ENCODE peak calls at places on chromosomes 6 and 20, in eight cellular contexts. One of them, this sample, is unnamed.
A peak's percentile ranks its signal among the peaks of the same experiment; 100 is the strongest.

GRCh38 chr20:46199198-46199597 is 81.1 kb downstream of the CD40 start:
- DNase-seq in stimulated activated CD8-positive, alpha-beta memory T cell treated with anti-CD3 and anti-CD28 coated beads, Interleukin-4, amount 100 ng/mL, for 24 hours: no peak
- DNase-seq in HFF-Myc: no peak
- DNase-seq in ELF-1: peak; percentile 75
- DNase-seq in psoas muscle: no peak
- DNase-seq in heart right ventricle: no peak
- DNase-seq in RPMI8226: no peak
- DNase-seq in IMR-90: no peak
- DNase-seq in this sample: no peak

GRCh38 chr20:58192567-58192966 is 35.9 kb downstream of the ANKRD60 start:
- DNase-seq in stimulated activated CD8-positive, alpha-beta memory T cell treated with anti-CD3 and anti-CD28 coated beads, Interleukin-4, amount 100 ng/mL, for 24 hours: peak; percentile 12
- DNase-seq in HFF-Myc: no peak
- DNase-seq in ELF-1: peak; percentile 44
- DNase-seq in psoas muscle: no peak
- DNase-seq in heart right ventricle: no peak
- DNase-seq in RPMI8226: no peak
- DNase-seq in IMR-90: no peak
- DNase-seq in this sample: no peak

GRCh38 chr6:149001422-149001821 is 254.6 kb downstream of the UST start:
- DNase-seq in stimulated activated CD8-positive, alpha-beta memory T cell treated with anti-CD3 and anti-CD28 coated beads, Interleukin-4, amount 100 ng/mL, for 24 hours: no peak
- DNase-seq in HFF-Myc: no peak
- DNase-seq in ELF-1: no peak
- DNase-seq in psoas muscle: no peak
- DNase-seq in heart right ventricle: no peak
- DNase-seq in RPMI8226: no peak
- DNase-seq in IMR-90: no peak
- DNase-seq in this sample: no peak

GRCh38 chr20:34096699-34097420 is 15.2 kb downstream of the EIF2S2 start:
- DNase-seq in stimulated activated CD8-positive, alpha-beta memory T cell treated with anti-CD3 and anti-CD28 coated beads, Interleukin-4, amount 100 ng/mL, for 24 hours: no peak
- DNase-seq in HFF-Myc: no peak
- DNase-seq in ELF-1: no peak
- DNase-seq in psoas muscle: no peak
- DNase-seq in heart right ventricle: no peak
- DNase-seq in RPMI8226: no peak
- DNase-seq in IMR-90: peak; percentile 86
- DNase-seq in this sample: no peak

GRCh38 chr6:92589970-92590369 is 829.4 kb downstream of the EPHA7 start:
- DNase-seq in stimulated activated CD8-positive, alpha-beta memory T cell treated with anti-CD3 and anti-CD28 coated beads, Interleukin-4, amount 100 ng/mL, for 24 hours: no peak
- DNase-seq in HFF-Myc: no peak
- DNase-seq in ELF-1: no peak
- DNase-seq in psoas muscle: no peak
- DNase-seq in heart right ventricle: no peak
- DNase-seq in RPMI8226: no peak
- DNase-seq in IMR-90: peak; percentile 0
- DNase-seq in this sample: no peak

GRCh38 chr6:138396709-138397108 is 7.3 kb upstream of the HEBP2 start:
- DNase-seq in stimulated activated CD8-positive, alpha-beta memory T cell treated with anti-CD3 and anti-CD28 coated beads, Interleukin-4, amount 100 ng/mL, for 24 hours: no peak
- DNase-seq in HFF-Myc: no peak
- DNase-seq in ELF-1: no peak
- DNase-seq in psoas muscle: no peak
- DNase-seq in heart right ventricle: no peak
- DNase-seq in RPMI8226: no peak
- DNase-seq in IMR-90: no peak
- DNase-seq in this sample: no peak

GRCh38 chr6:43271103-43271815 is 26.8 kb upstream of the SLC22A7 start:
- DNase-seq in stimulated activated CD8-positive, alpha-beta memory T cell treated with anti-CD3 and anti-CD28 coated beads, Interleukin-4, amount 100 ng/mL, for 24 hours: no peak
- DNase-seq in HFF-Myc: no peak
- DNase-seq in ELF-1: no peak
- DNase-seq in psoas muscle: no peak
- DNase-seq in heart right ventricle: no peak
- DNase-seq in RPMI8226: no peak
- DNase-seq in IMR-90: no peak
- DNase-seq in this sample: no peak

GRCh38 chr6:137547601-137548000 is 53.4 kb upstream of the OLIG3 start:
- DNase-seq in stimulated activated CD8-positive, alpha-beta memory T cell treated with anti-CD3 and anti-CD28 coated beads, Interleukin-4, amount 100 ng/mL, for 24 hours: no peak
- DNase-seq in HFF-Myc: no peak
- DNase-seq in ELF-1: no peak
- DNase-seq in psoas muscle: no peak
- DNase-seq in heart right ventricle: no peak
- DNase-seq in RPMI8226: no peak
- DNase-seq in IMR-90: no peak
- DNase-seq in this sample: no peak

GRCh38 chr20:38134427-38135281 is 30.4 kb downstream of the TGM2 start:
- DNase-seq in stimulated activated CD8-positive, alpha-beta memory T cell treated with anti-CD3 and anti-CD28 coated beads, Interleukin-4, amount 100 ng/mL, for 24 hours: no peak
- DNase-seq in HFF-Myc: no peak
- DNase-seq in ELF-1: peak; percentile 84
- DNase-seq in psoas muscle: no peak
- DNase-seq in heart right ventricle: no peak
- DNase-seq in RPMI8226: no peak
- DNase-seq in IMR-90: peak; percentile 64
- DNase-seq in this sample: no peak

GRCh38 chr6:135739288-135739687 is 112.2 kb upstream of the PDE7B start:
- DNase-seq in stimulated activated CD8-positive, alpha-beta memory T cell treated with anti-CD3 and anti-CD28 coated beads, Interleukin-4, amount 100 ng/mL, for 24 hours: no peak
- DNase-seq in HFF-Myc: no peak
- DNase-seq in ELF-1: no peak
- DNase-seq in psoas muscle: no peak
- DNase-seq in heart right ventricle: no peak
- DNase-seq in RPMI8226: no peak
- DNase-seq in IMR-90: peak; percentile 95
- DNase-seq in this sample: no peak

GRCh38 chr6:16757332-16757731 is 3.9 kb downstream of the ATXN1 start:
- DNase-seq in stimulated activated CD8-positive, alpha-beta memory T cell treated with anti-CD3 and anti-CD28 coated beads, Interleukin-4, amount 100 ng/mL, for 24 hours: no peak
- DNase-seq in HFF-Myc: no peak
- DNase-seq in ELF-1: no peak
- DNase-seq in psoas muscle: no peak
- DNase-seq in heart right ventricle: no peak
- DNase-seq in RPMI8226: no peak
- DNase-seq in IMR-90: no peak
- DNase-seq in this sample: no peak

GRCh38 chr6:114249522-114249921 is 93.3 kb downstream of the HS3ST5 start:
- DNase-seq in stimulated activated CD8-positive, alpha-beta memory T cell treated with anti-CD3 and anti-CD28 coated beads, Interleukin-4, amount 100 ng/mL, for 24 hours: no peak
- DNase-seq in HFF-Myc: no peak
- DNase-seq in ELF-1: no peak
- DNase-seq in psoas muscle: no peak
- DNase-seq in heart right ventricle: no peak
- DNase-seq in RPMI8226: no peak
- DNase-seq in IMR-90: no peak
- DNase-seq in this sample: no peak

GRCh38 chr6:31970604-31971271 is 1.2 kb downstream of the DXO start:
- DNase-seq in stimulated activated CD8-positive, alpha-beta memory T cell treated with anti-CD3 and anti-CD28 coated beads, Interleukin-4, amount 100 ng/mL, for 24 hours: no peak
- DNase-seq in HFF-Myc: no peak
- DNase-seq in ELF-1: no peak
- DNase-seq in psoas muscle: no peak
- DNase-seq in heart right ventricle: no peak
- DNase-seq in RPMI8226: no peak
- DNase-seq in IMR-90: no peak
- DNase-seq in this sample: no peak

GRCh38 chr6:7818480-7819165 is 92.0 kb downstream of the TXNDC5 start:
- DNase-seq in stimulated activated CD8-positive, alpha-beta memory T cell treated with anti-CD3 and anti-CD28 coated beads, Interleukin-4, amount 100 ng/mL, for 24 hours: no peak
- DNase-seq in HFF-Myc: no peak
- DNase-seq in ELF-1: no peak
- DNase-seq in psoas muscle: peak; percentile 37
- DNase-seq in heart right ventricle: peak; percentile 8
- DNase-seq in RPMI8226: no peak
- DNase-seq in IMR-90: no peak
- DNase-seq in this sample: no peak

GRCh38 chr20:20530428-20531151 is 162.7 kb downstream of the INSM1 start:
- DNase-seq in stimulated activated CD8-positive, alpha-beta memory T cell treated with anti-CD3 and anti-CD28 coated beads, Interleukin-4, amount 100 ng/mL, for 24 hours: no peak
- DNase-seq in HFF-Myc: no peak
- DNase-seq in ELF-1: no peak
- DNase-seq in psoas muscle: no peak
- DNase-seq in heart right ventricle: no peak
- DNase-seq in RPMI8226: no peak
- DNase-seq in IMR-90: no peak
- DNase-seq in this sample: no peak

GRCh38 chr6:125099211-125100017 is 54.2 kb upstream of the TPD52L1 start:
- DNase-seq in stimulated activated CD8-positive, alpha-beta memory T cell treated with anti-CD3 and anti-CD28 coated beads, Interleukin-4, amount 100 ng/mL, for 24 hours: no peak
- DNase-seq in HFF-Myc: peak; percentile 20
- DNase-seq in ELF-1: peak; percentile 86
- DNase-seq in psoas muscle: peak; percentile 57
- DNase-seq in heart right ventricle: peak; percentile 58
- DNase-seq in RPMI8226: peak; percentile 19
- DNase-seq in IMR-90: peak; percentile 50
- DNase-seq in this sample: no peak

GRCh38 chr6:126033696-126034095 is 47.4 kb downstream of the TRMT11 start:
- DNase-seq in stimulated activated CD8-positive, alpha-beta memory T cell treated with anti-CD3 and anti-CD28 coated beads, Interleukin-4, amount 100 ng/mL, for 24 hours: no peak
- DNase-seq in HFF-Myc: peak; percentile 82
- DNase-seq in ELF-1: peak; percentile 32
- DNase-seq in psoas muscle: no peak
- DNase-seq in heart right ventricle: peak; percentile 56
- DNase-seq in RPMI8226: peak; percentile 6
- DNase-seq in IMR-90: peak; percentile 91
- DNase-seq in this sample: no peak

GRCh38 chr6:42404494-42404893 is 47.2 kb downstream of the TRERF1 start:
- DNase-seq in stimulated activated CD8-positive, alpha-beta memory T cell treated with anti-CD3 and anti-CD28 coated beads, Interleukin-4, amount 100 ng/mL, for 24 hours: peak; percentile 22
- DNase-seq in HFF-Myc: peak; percentile 52
- DNase-seq in ELF-1: peak; percentile 93
- DNase-seq in psoas muscle: peak; percentile 27
- DNase-seq in heart right ventricle: peak; percentile 22
- DNase-seq in RPMI8226: no peak
- DNase-seq in IMR-90: peak; percentile 68
- DNase-seq in this sample: no peak

GRCh38 chr20:46552460-46553420 is 2.3 kb upstream of the OCSTAMP start:
- DNase-seq in stimulated activated CD8-positive, alpha-beta memory T cell treated with anti-CD3 and anti-CD28 coated beads, Interleukin-4, amount 100 ng/mL, for 24 hours: no peak
- DNase-seq in HFF-Myc: no peak
- DNase-seq in ELF-1: no peak
- DNase-seq in psoas muscle: no peak
- DNase-seq in heart right ventricle: no peak
- DNase-seq in RPMI8226: peak; percentile 69
- DNase-seq in IMR-90: no peak
- DNase-seq in this sample: no peak

GRCh38 chr20:8809107-8809953 is 259.6 kb upstream of the PLCB4 start:
- DNase-seq in stimulated activated CD8-positive, alpha-beta memory T cell treated with anti-CD3 and anti-CD28 coated beads, Interleukin-4, amount 100 ng/mL, for 24 hours: no peak
- DNase-seq in HFF-Myc: no peak
- DNase-seq in ELF-1: no peak
- DNase-seq in psoas muscle: no peak
- DNase-seq in heart right ventricle: no peak
- DNase-seq in RPMI8226: no peak
- DNase-seq in IMR-90: no peak
- DNase-seq in this sample: no peak

GRCh38 chr6:108113557-108114519 is 39.3 kb upstream of the OSTM1 start:
- DNase-seq in stimulated activated CD8-positive, alpha-beta memory T cell treated with anti-CD3 and anti-CD28 coated beads, Interleukin-4, amount 100 ng/mL, for 24 hours: no peak
- DNase-seq in HFF-Myc: no peak
- DNase-seq in ELF-1: peak; percentile 82
- DNase-seq in psoas muscle: no peak
- DNase-seq in heart right ventricle: peak; percentile 39
- DNase-seq in RPMI8226: peak; percentile 55
- DNase-seq in IMR-90: peak; percentile 48
- DNase-seq in this sample: no peak

GRCh38 chr6:23478324-23478723 is 647.7 kb upstream of the NRSN1 start:
- DNase-seq in stimulated activated CD8-positive, alpha-beta memory T cell treated with anti-CD3 and anti-CD28 coated beads, Interleukin-4, amount 100 ng/mL, for 24 hours: no peak
- DNase-seq in HFF-Myc: no peak
- DNase-seq in ELF-1: no peak
- DNase-seq in psoas muscle: no peak
- DNase-seq in heart right ventricle: no peak
- DNase-seq in RPMI8226: no peak
- DNase-seq in IMR-90: no peak
- DNase-seq in this sample: no peak

GRCh38 chr20:17657898-17658647 is 24.0 kb downstream of the RRBP1 start:
- DNase-seq in stimulated activated CD8-positive, alpha-beta memory T cell treated with anti-CD3 and anti-CD28 coated beads, Interleukin-4, amount 100 ng/mL, for 24 hours: no peak
- DNase-seq in HFF-Myc: no peak
- DNase-seq in ELF-1: no peak
- DNase-seq in psoas muscle: no peak
- DNase-seq in heart right ventricle: no peak
- DNase-seq in RPMI8226: no peak
- DNase-seq in IMR-90: no peak
- DNase-seq in this sample: no peak

GRCh38 chr20:53070714-53071392 is 98.7 kb downstream of the TSHZ2 start:
- DNase-seq in stimulated activated CD8-positive, alpha-beta memory T cell treated with anti-CD3 and anti-CD28 coated beads, Interleukin-4, amount 100 ng/mL, for 24 hours: no peak
- DNase-seq in HFF-Myc: no peak
- DNase-seq in ELF-1: no peak
- DNase-seq in psoas muscle: no peak
- DNase-seq in heart right ventricle: no peak
- DNase-seq in RPMI8226: no peak
- DNase-seq in IMR-90: no peak
- DNase-seq in this sample: no peak

GRCh38 chr6:17297261-17298080 is 16.3 kb downstream of the RBM24 start:
- DNase-seq in stimulated activated CD8-positive, alpha-beta memory T cell treated with anti-CD3 and anti-CD28 coated beads, Interleukin-4, amount 100 ng/mL, for 24 hours: no peak
- DNase-seq in HFF-Myc: no peak
- DNase-seq in ELF-1: no peak
- DNase-seq in psoas muscle: no peak
- DNase-seq in heart right ventricle: no peak
- DNase-seq in RPMI8226: no peak
- DNase-seq in IMR-90: peak; percentile 31
- DNase-seq in this sample: no peak